ENCODE peak calls at places on chromosomes 11 and 22, in ten cellular contexts. M is A549; D is cardiac muscle cell; O is upper lobe of right lung; T is right cardiac atrium; I is uterus; N is hepatocyte; F is CD4-positive, alpha-beta memory T cell; A is OCI-LY7; X is thoracic aorta. Z is an unnamed sample.

GRCh38 chr11:11391796-11392195 is 38.7 kb upstream of the CSNK2A3 start:
- DNase-seq in F (no peak), T (no peak), I (no peak), N (no peak), D (no peak), X (peak; percentile 45), A (no peak), O (no peak), M (no peak), Z (no peak)

GRCh38 chr11:10273738-10274137 is 20.3 kb downstream of the SBF2 start:
- DNase-seq in X (no peak), I (no peak), F (no peak), M (no peak), N (no peak), D (no peak), A (no peak), O (no peak), T (no peak), Z (no peak)

GRCh38 chr22:44862981-44863860 is 110.8 kb downstream of the ARHGAP8 start:
- DNase-seq in X (no peak), D (no peak), A (no peak), M (no peak), T (no peak), N (no peak), F (no peak), O (no peak), I (no peak), Z (no peak)

GRCh38 chr11:20990447-20990846 is 321.1 kb downstream of the NELL1 start:
- DNase-seq in X (no peak), M (no peak), O (no peak), D (no peak), N (no peak), I (no peak), A (no peak), F (no peak), T (no peak), Z (no peak)

GRCh38 chr22:29704528-29705285 is 15.1 kb upstream of the CABP7 start:
- DNase-seq in N (peak; percentile 56), M (no peak), D (no peak), I (no peak), F (no peak), T (peak; percentile 60), A (peak; percentile 24), X (no peak), O (no peak), Z (no peak)

GRCh38 chr22:49958961-49959781 is 1.4 kb upstream of the PIM3 start:
- DNase-seq in I (no peak), A (no peak), N (no peak), T (peak; percentile 73), X (no peak), F (no peak), O (peak; percentile 68), M (no peak), D (no peak), Z (no peak)

GRCh38 chr22:37228106-37229011 is 15.7 kb downstream of the RAC2 start:
- DNase-seq in T (no peak), O (no peak), M (no peak), D (no peak), F (no peak), A (no peak), N (peak; percentile 44), X (no peak), I (no peak), Z (no peak)

GRCh38 chr11:95135880-95136279 is 46.2 kb downstream of the ENDOD1 start:
- DNase-seq in F (no peak), O (no peak), I (no peak), N (no peak), D (no peak), X (no peak), T (no peak), A (no peak), M (no peak), Z (no peak)

GRCh38 chr22:45882881-45883810 is 93.8 kb downstream of the WNT7B start:
- DNase-seq in N (no peak), M (no peak), X (no peak), I (peak; percentile 10), A (no peak), T (peak; percentile 23), O (peak; percentile 59), D (no peak), F (no peak), Z (no peak)

GRCh38 chr11:9675691-9676090 is 11.8 kb downstream of the SWAP70 start:
- DNase-seq in D (no peak), F (no peak), X (no peak), T (no peak), M (no peak), N (no peak), A (peak; percentile 55), I (no peak), O (no peak), Z (no peak)

GRCh38 chr11:95154514-95154913 is 64.9 kb downstream of the ENDOD1 start:
- DNase-seq in D (peak; percentile 70), X (no peak), O (no peak), F (peak; percentile 59), A (peak; percentile 78), N (peak; percentile 71), T (peak; percentile 47), I (no peak), M (peak; percentile 36), Z (no peak)

GRCh38 chr11:129840236-129840635 is 24.6 kb downstream of the TMEM45B start:
- DNase-seq in O (no peak), D (no peak), M (no peak), A (no peak), F (no peak), N (no peak), I (no peak), T (no peak), X (no peak), Z (no peak)
- H3K4me1 ChIP-seq in O (no peaks in the 10 kb centered on the region), D (peaks cover 3% of the 10 kb centered on the region), M (no peaks in the 10 kb centered on the region), A (no peaks in the 10 kb centered on the region), F (peaks cover 45% of the 10 kb centered on the region), N (no peaks in the 10 kb centered on the region), I (no peaks in the 10 kb centered on the region), T (no peaks in the 10 kb centered on the region), X (no peaks in the 10 kb centered on the region), Z (no peaks in the 10 kb centered on the region)

GRCh38 chr11:65781962-65782815 is 1.4 kb upstream of the AP5B1 start:
- DNase-seq in A (no peak), M (no peak), F (no peak), I (no peak), T (no peak), O (peak; percentile 33), D (no peak), X (no peak), N (peak; percentile 19), Z (no peak)
- H3K27ac ChIP-seq in A (no peak overlapping the region), M (no peak overlapping the region), F (no peak overlapping the region), I (no peak overlapping the region), T (no peak overlapping the region), O (no peak overlapping the region), D (no peak overlapping the region), X (peak overlapping the region; percentile 69), N (peak overlapping the region; percentile 82), Z (peak overlapping the region; percentile 70)

GRCh38 chr22:42945736-42946135 is 69.2 kb downstream of the PACSIN2 start:
- DNase-seq in O (no peak), N (no peak), A (no peak), D (no peak), I (no peak), F (no peak), M (no peak), T (no peak), X (no peak), Z (no peak)

GRCh38 chr22:42944409-42944808 is 70.5 kb downstream of the PACSIN2 start:
- DNase-seq in N (no peak), M (no peak), A (no peak), X (no peak), O (no peak), D (no peak), I (no peak), F (no peak), T (no peak), Z (no peak)

GRCh38 chr22:42945027-42945426 is 69.9 kb downstream of the PACSIN2 start:
- DNase-seq in A (no peak), I (no peak), M (no peak), O (no peak), X (no peak), T (no peak), F (no peak), D (no peak), N (no peak), Z (no peak)

GRCh38 chr22:42942351-42942750 is 72.6 kb downstream of the PACSIN2 start:
- DNase-seq in M (no peak), X (no peak), N (no peak), I (no peak), F (no peak), D (no peak), T (no peak), A (no peak), O (no peak), Z (no peak)

DNA sequence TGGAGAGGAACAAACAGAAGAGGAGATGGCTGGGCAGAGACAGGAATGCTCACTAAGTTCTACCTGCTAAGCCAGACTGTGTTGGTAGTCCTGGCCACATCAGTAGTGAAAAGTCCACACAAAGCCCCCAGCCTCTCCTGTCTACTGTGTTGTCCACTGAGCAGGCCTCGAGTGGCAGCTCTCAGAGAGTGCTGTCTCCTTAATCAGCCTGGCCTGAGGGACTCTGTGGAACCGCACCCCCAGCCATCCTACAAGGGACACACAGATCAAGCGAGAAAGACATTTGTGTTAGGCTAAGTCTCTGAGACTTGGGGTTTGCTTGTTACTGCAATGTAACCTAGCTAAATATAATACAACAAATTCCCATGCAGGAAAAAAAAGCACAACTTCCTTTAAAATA is 71.0 kb downstream of the PACSIN2 start:
- DNase-seq in M (no peak), D (no peak), X (no peak), O (no peak), N (no peak), A (no peak), F (no peak), I (no peak), T (no peak), Z (no peak)
- H3K4me1 ChIP-seq in M (peaks cover 69% of the 10 kb centered on the region), D (peaks cover 24% of the 10 kb centered on the region), X (peaks cover 82% of the 10 kb centered on the region), O (peaks cover 50% of the 10 kb centered on the region), N (peaks cover 43% of the 10 kb centered on the region), A (no peaks in the 10 kb centered on the region), F (peaks cover 36% of the 10 kb centered on the region), I (peaks cover 6% of the 10 kb centered on the region), T (peaks cover 41% of the 10 kb centered on the region), Z (peaks cover 73% of the 10 kb centered on the region)

DNA sequence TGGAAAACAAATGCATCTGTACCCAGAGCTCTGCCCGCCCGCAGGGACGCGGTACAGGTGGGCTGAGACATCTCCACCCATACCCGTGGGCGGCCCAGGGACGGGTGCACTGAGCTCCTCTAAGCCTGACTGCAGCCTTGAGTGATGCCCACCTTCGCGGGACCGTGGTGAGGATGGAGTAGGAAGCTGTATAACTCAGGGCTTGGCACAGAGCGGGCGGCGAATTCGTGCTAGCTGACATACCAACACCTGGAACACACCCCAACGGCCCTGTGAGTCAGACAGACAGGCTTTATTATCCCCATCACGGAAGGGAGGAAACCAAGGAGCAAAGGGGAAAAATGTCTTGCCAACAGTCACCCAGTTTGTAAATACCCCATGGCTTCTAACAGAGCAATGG is 61.9 kb downstream of the SMCO4 start:
- DNase-seq in M (no peak), D (no peak), A (no peak), F (no peak), N (no peak), I (no peak), X (no peak), T (no peak), O (no peak), Z (no peak)
- H3K27ac ChIP-seq in M (no peak overlapping the region), D (no peak overlapping the region), A (no peak overlapping the region), F (no peak overlapping the region), N (no peak overlapping the region), I (no peak overlapping the region), X (no peak overlapping the region), T (no peak overlapping the region), O (no peak overlapping the region), Z (no peak overlapping the region)